ENCODE peak calls at places on chromosome 13, in five cellular contexts. One of them, this sample, is unnamed.

GRCh38 chr13:43346427-43346826 is 323.0 kb downstream of the DNAJC15 start:
- DNase-seq in Peyer's patch: no peak
- DNase-seq in effector memory CD4-positive, alpha-beta T cell: no peak
- DNase-seq in effector CD4-positive, alpha-beta T cell: no peak
- DNase-seq in stimulated activated CD4-positive, alpha-beta T cell treated with anti-CD3 and anti-CD28 coated beads, Interleukin-15, amount 100 ng/mL, for 24 hours: no peak
- DNase-seq in this sample: no peak

GRCh38 chr13:28000567-28000966 is 12.1 kb upstream of the URAD start:
- DNase-seq in Peyer's patch: no peak
- DNase-seq in effector memory CD4-positive, alpha-beta T cell: no peak
- DNase-seq in effector CD4-positive, alpha-beta T cell: no peak
- DNase-seq in stimulated activated CD4-positive, alpha-beta T cell treated with anti-CD3 and anti-CD28 coated beads, Interleukin-15, amount 100 ng/mL, for 24 hours: no peak
- DNase-seq in this sample: no peak

GRCh38 chr13:26475176-26476110 is 82.0 kb upstream of the WASF3 start:
- DNase-seq in Peyer's patch: no peak
- DNase-seq in effector memory CD4-positive, alpha-beta T cell: no peak
- DNase-seq in effector CD4-positive, alpha-beta T cell: no peak
- DNase-seq in stimulated activated CD4-positive, alpha-beta T cell treated with anti-CD3 and anti-CD28 coated beads, Interleukin-15, amount 100 ng/mL, for 24 hours: no peak
- DNase-seq in this sample: no peak

GRCh38 chr13:100461309-100462035 is 127.1 kb downstream of the GGACT start:
- DNase-seq in Peyer's patch: no peak
- DNase-seq in effector memory CD4-positive, alpha-beta T cell: no peak
- DNase-seq in effector CD4-positive, alpha-beta T cell: no peak
- DNase-seq in stimulated activated CD4-positive, alpha-beta T cell treated with anti-CD3 and anti-CD28 coated beads, Interleukin-15, amount 100 ng/mL, for 24 hours: no peak
- DNase-seq in this sample: no peak

GRCh38 chr13:39612023-39612637 is 9.1 kb upstream of the LHFPL6 start:
- DNase-seq in Peyer's patch: peak
- DNase-seq in effector memory CD4-positive, alpha-beta T cell: no peak
- DNase-seq in effector CD4-positive, alpha-beta T cell: peak
- DNase-seq in stimulated activated CD4-positive, alpha-beta T cell treated with anti-CD3 and anti-CD28 coated beads, Interleukin-15, amount 100 ng/mL, for 24 hours: peak
- DNase-seq in this sample: peak

GRCh38 chr13:99981115-99982020 is at the start of gene ZIC2:
- DNase-seq in Peyer's patch: no peak
- DNase-seq in effector memory CD4-positive, alpha-beta T cell: no peak
- DNase-seq in effector CD4-positive, alpha-beta T cell: no peak
- DNase-seq in stimulated activated CD4-positive, alpha-beta T cell treated with anti-CD3 and anti-CD28 coated beads, Interleukin-15, amount 100 ng/mL, for 24 hours: peak
- DNase-seq in this sample: no peak

GRCh38 chr13:33728271-33729037 is 89.5 kb upstream of the RFC3 start:
- DNase-seq in Peyer's patch: no peak
- DNase-seq in effector memory CD4-positive, alpha-beta T cell: no peak
- DNase-seq in effector CD4-positive, alpha-beta T cell: no peak
- DNase-seq in stimulated activated CD4-positive, alpha-beta T cell treated with anti-CD3 and anti-CD28 coated beads, Interleukin-15, amount 100 ng/mL, for 24 hours: no peak
- DNase-seq in this sample: no peak

GRCh38 chr13:40818926-40819325 is 29.5 kb downstream of the SLC25A15 start:
- DNase-seq in Peyer's patch: no peak
- DNase-seq in effector memory CD4-positive, alpha-beta T cell: no peak
- DNase-seq in effector CD4-positive, alpha-beta T cell: no peak
- DNase-seq in stimulated activated CD4-positive, alpha-beta T cell treated with anti-CD3 and anti-CD28 coated beads, Interleukin-15, amount 100 ng/mL, for 24 hours: no peak
- DNase-seq in this sample: no peak

GRCh38 chr13:30827578-30827925 is 78.5 kb upstream of the MEDAG start:
- DNase-seq in Peyer's patch: no peak
- DNase-seq in effector memory CD4-positive, alpha-beta T cell: no peak
- DNase-seq in effector CD4-positive, alpha-beta T cell: no peak
- DNase-seq in stimulated activated CD4-positive, alpha-beta T cell treated with anti-CD3 and anti-CD28 coated beads, Interleukin-15, amount 100 ng/mL, for 24 hours: no peak
- DNase-seq in this sample: no peak

GRCh38 chr13:83773961-83774360 is 108.3 kb downstream of the SLITRK1 start:
- DNase-seq in Peyer's patch: no peak
- DNase-seq in effector memory CD4-positive, alpha-beta T cell: no peak
- DNase-seq in effector CD4-positive, alpha-beta T cell: no peak
- DNase-seq in stimulated activated CD4-positive, alpha-beta T cell treated with anti-CD3 and anti-CD28 coated beads, Interleukin-15, amount 100 ng/mL, for 24 hours: no peak
- DNase-seq in this sample: no peak

GRCh38 chr13:31042501-31043165 is 110.2 kb downstream of the TEX26 start:
- DNase-seq in Peyer's patch: no peak
- DNase-seq in effector memory CD4-positive, alpha-beta T cell: no peak
- DNase-seq in effector CD4-positive, alpha-beta T cell: no peak
- DNase-seq in stimulated activated CD4-positive, alpha-beta T cell treated with anti-CD3 and anti-CD28 coated beads, Interleukin-15, amount 100 ng/mL, for 24 hours: no peak
- DNase-seq in this sample: peak

GRCh38 chr13:107669356-107669755 is 546.0 kb downstream of the LIG4 start:
- DNase-seq in Peyer's patch: no peak
- DNase-seq in effector memory CD4-positive, alpha-beta T cell: no peak
- DNase-seq in effector CD4-positive, alpha-beta T cell: no peak
- DNase-seq in stimulated activated CD4-positive, alpha-beta T cell treated with anti-CD3 and anti-CD28 coated beads, Interleukin-15, amount 100 ng/mL, for 24 hours: no peak
- DNase-seq in this sample: no peak

GRCh38 chr13:31968473-31968872 is 63.1 kb upstream of the FRY start:
- DNase-seq in Peyer's patch: no peak
- DNase-seq in effector memory CD4-positive, alpha-beta T cell: no peak
- DNase-seq in effector CD4-positive, alpha-beta T cell: no peak
- DNase-seq in stimulated activated CD4-positive, alpha-beta T cell treated with anti-CD3 and anti-CD28 coated beads, Interleukin-15, amount 100 ng/mL, for 24 hours: no peak
- DNase-seq in this sample: no peak

GRCh38 chr13:110677731-110678545 is 28.0 kb downstream of the CARS2 start:
- DNase-seq in Peyer's patch: no peak
- DNase-seq in effector memory CD4-positive, alpha-beta T cell: no peak
- DNase-seq in effector CD4-positive, alpha-beta T cell: no peak
- DNase-seq in stimulated activated CD4-positive, alpha-beta T cell treated with anti-CD3 and anti-CD28 coated beads, Interleukin-15, amount 100 ng/mL, for 24 hours: peak
- DNase-seq in this sample: peak

GRCh38 chr13:76425930-76426329 is 460.3 kb downstream of the KCTD12 start:
- DNase-seq in Peyer's patch: no peak
- DNase-seq in effector memory CD4-positive, alpha-beta T cell: no peak
- DNase-seq in effector CD4-positive, alpha-beta T cell: no peak
- DNase-seq in stimulated activated CD4-positive, alpha-beta T cell treated with anti-CD3 and anti-CD28 coated beads, Interleukin-15, amount 100 ng/mL, for 24 hours: no peak
- DNase-seq in this sample: no peak